ENCODE peak calls at places on chromosomes 1 and 21, in seven cellular contexts. N is H1, M is suprapubic skin, R is astrocyte of the spinal cord, V is spleen, H is lower leg skin, A is tibial nerve. Z is an unnamed sample.

GRCh38 chr1:43156026-43156425 is 16.1 kb downstream of the EBNA1BP2 start:
- DNase-seq in N (no peak), M (no peak), R (no peak), V (no peak), H (no peak), A (no peak), Z (no peak)

GRCh38 chr1:174623640-174624039 is 175.9 kb downstream of the GPR52 start:
- DNase-seq in N (no peak), M (no peak), R (no peak), V (no peak), H (no peak), A (no peak), Z (no peak)

GRCh38 chr21:25298512-25299491 is 308.5 kb downstream of the MRPL39 start:
- DNase-seq in N (no peak), M (no peak), R (peak), V (no peak), H (no peak), A (no peak), Z (no peak)

GRCh38 chr1:117886101-117886795 is 43.2 kb downstream of the GDAP2 start:
- DNase-seq in N (no peak), M (no peak), R (peak), V (no peak), H (no peak), A (no peak), Z (no peak)

GRCh38 chr1:94773931-94774422 is 46.2 kb upstream of the SLC44A3 start:
- DNase-seq in N (no peak), M (no peak), R (peak), V (no peak), H (no peak), A (no peak), Z (no peak)

GRCh38 chr1:18322353-18323032 is 158.2 kb upstream of the KLHDC7A start:
- DNase-seq in N (no peak), M (no peak), R (no peak), V (no peak), H (no peak), A (no peak), Z (no peak)

GRCh38 chr1:153058154-153058553 is 842 bp upstream of the SPRR2A start:
- DNase-seq in N (no peak), M (no peak), R (no peak), V (no peak), H (no peak), A (no peak), Z (no peak)

GRCh38 chr21:38299651-38300050 is 42.9 kb downstream of the KCNJ15 start:
- DNase-seq in N (no peak), M (no peak), R (no peak), V (no peak), H (no peak), A (no peak), Z (no peak)

GRCh38 chr1:56137829-56138505 is 441.4 kb downstream of the PLPP3 start:
- DNase-seq in N (no peak), M (no peak), R (peak), V (no peak), H (no peak), A (no peak), Z (no peak)

GRCh38 chr1:152328801-152329391 is 3.9 kb upstream of the FLG start:
- DNase-seq in N (no peak), M (no peak), R (peak), V (no peak), H (no peak), A (no peak), Z (no peak)

GRCh38 chr21:43824250-43824882 is 35.0 kb downstream of the RRP1 start:
- DNase-seq in N (no peak), M (no peak), R (peak), V (no peak), H (no peak), A (no peak), Z (no peak)

GRCh38 chr1:6438047-6438525 is 13.5 kb downstream of the ESPN start:
- DNase-seq in N (peak), M (no peak), R (no peak), V (peak), H (no peak), A (peak), Z (no peak)

GRCh38 chr1:33117440-33118085 is 36.6 kb downstream of the AZIN2 start:
- DNase-seq in N (no peak), M (no peak), R (no peak), V (no peak), H (no peak), A (no peak), Z (no peak)

GRCh38 chr1:46767649-46768282 is 31.1 kb upstream of the CYP4B1 start:
- DNase-seq in N (no peak), M (no peak), R (no peak), V (no peak), H (no peak), A (no peak), Z (no peak)

GRCh38 chr1:6243993-6244392 is at the start of gene HES3:
- DNase-seq in N (no peak), M (no peak), R (no peak), V (peak), H (no peak), A (no peak), Z (no peak)

GRCh38 chr21:34762761-34763160 is 94.0 kb downstream of the CLIC6 start:
- DNase-seq in N (no peak), M (no peak), R (peak), V (no peak), H (no peak), A (no peak), Z (no peak)

GRCh38 chr1:9721606-9722377 is 70.3 kb downstream of the PIK3CD start:
- DNase-seq in N (peak), M (no peak), R (no peak), V (peak), H (no peak), A (no peak), Z (no peak)

GRCh38 chr21:44829507-44830092 is 11.7 kb upstream of the SUMO3 start:
- DNase-seq in N (no peak), M (no peak), R (no peak), V (no peak), H (no peak), A (no peak), Z (no peak)

GRCh38 chr1:29851666-29852065 is 615.3 kb downstream of the PTPRU start:
- DNase-seq in N (no peak), M (no peak), R (no peak), V (no peak), H (no peak), A (no peak), Z (no peak)

GRCh38 chr1:55618203-55618602 is 403.0 kb upstream of the USP24 start:
- DNase-seq in N (no peak), M (no peak), R (no peak), V (no peak), H (no peak), A (peak), Z (no peak)

DNA sequence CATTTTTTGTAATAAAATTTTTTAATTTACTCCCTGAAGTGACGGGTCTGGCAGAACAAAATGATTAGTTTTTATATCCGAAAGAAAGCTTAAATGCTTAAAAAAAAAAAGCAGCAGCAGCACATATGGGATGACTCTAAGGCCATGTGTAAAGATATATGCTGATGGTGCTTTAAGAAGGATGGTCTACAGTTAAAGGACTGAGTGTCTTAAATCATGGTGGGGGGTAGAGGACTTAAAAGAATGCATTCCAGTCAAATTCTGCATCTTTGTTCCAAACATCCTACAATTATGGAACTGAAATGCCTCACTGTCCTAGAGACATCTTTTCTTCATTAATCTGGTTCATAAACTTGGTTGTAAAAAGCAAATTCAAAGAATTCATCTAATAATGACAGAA is 7.1 kb downstream of the KDM5B start:
- DNase-seq in N (no peak), M (no peak), R (no peak), V (no peak), H (no peak), A (no peak), Z (no peak)
- TF ChIP-seq CTCF in N (no peak), M (no peak), R (no peak), V (no peak), H (no peak), A (no peak), Z (no peak)

GRCh38 chr1:200707116-200707515 is 31.6 kb upstream of the CAMSAP2 start:
- DNase-seq in N (no peak), M (no peak), R (no peak), V (no peak), H (no peak), A (no peak), Z (no peak)

GRCh38 chr1:200706109-200706720 is 32.5 kb upstream of the CAMSAP2 start:
- DNase-seq in N (no peak), M (no peak), R (no peak), V (no peak), H (no peak), A (no peak), Z (no peak)

GRCh38 chr1:200708769-200709168 is 29.9 kb upstream of the CAMSAP2 start:
- DNase-seq in N (no peak), M (no peak), R (no peak), V (no peak), H (no peak), A (no peak), Z (no peak)

GRCh38 chr1:200708161-200708560 is 30.5 kb upstream of the CAMSAP2 start:
- DNase-seq in N (no peak), M (no peak), R (no peak), V (no peak), H (no peak), A (no peak), Z (no peak)

DNA sequence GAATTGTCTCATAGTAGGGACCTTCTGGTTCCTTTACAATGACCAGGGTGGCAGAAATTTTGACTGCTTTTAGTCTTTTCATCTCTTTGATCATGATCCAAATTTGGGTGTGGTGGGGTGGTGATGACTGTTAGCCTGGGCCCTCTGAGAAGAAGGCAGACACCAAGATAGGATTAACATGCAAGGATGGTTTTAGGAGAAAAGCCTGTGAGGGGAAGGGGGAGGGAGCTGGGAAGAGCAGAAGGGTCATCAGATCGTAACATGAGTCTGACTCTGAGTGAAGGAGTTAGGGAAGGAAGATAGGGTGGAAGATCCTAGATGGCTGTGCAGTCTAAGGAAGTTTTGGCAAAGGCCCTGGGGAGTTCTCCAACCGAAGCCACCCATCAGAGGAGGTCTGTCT is 28.5 kb upstream of the CAMSAP2 start:
- DNase-seq in N (no peak), M (no peak), R (no peak), V (no peak), H (no peak), A (no peak), Z (no peak)
- TF ChIP-seq CTCF in N (no peak), M (no peak), R (no peak), V (no peak), H (no peak), A (no peak), Z (no peak)

GRCh38 chr1:62337785-62338631 is 18.8 kb upstream of the KANK4 start:
- DNase-seq in N (no peak), M (no peak), R (no peak), V (peak), H (no peak), A (no peak), Z (no peak)
- TF ChIP-seq CTCF in N (no peak), M (no peak), R (no peak), V (no peak), H (no peak), A (peak), Z (peak)

GRCh38 chr1:950881-951280 is 8.2 kb downstream of the NOC2L start:
- DNase-seq in N (no peak), M (no peak), R (no peak), V (no peak), H (no peak), A (no peak), Z (no peak)

GRCh38 chr1:953524-954320 is 5.3 kb downstream of the NOC2L start:
- DNase-seq in N (no peak), M (no peak), R (no peak), V (no peak), H (no peak), A (no peak), Z (no peak)

GRCh38 chr1:951364-951763 is 7.7 kb downstream of the NOC2L start:
- DNase-seq in N (no peak), M (no peak), R (no peak), V (no peak), H (no peak), A (no peak), Z (no peak)

GRCh38 chr1:952603-953002 is 6.5 kb downstream of the NOC2L start:
- DNase-seq in N (no peak), M (no peak), R (no peak), V (no peak), H (no peak), A (no peak), Z (no peak)

DNA sequence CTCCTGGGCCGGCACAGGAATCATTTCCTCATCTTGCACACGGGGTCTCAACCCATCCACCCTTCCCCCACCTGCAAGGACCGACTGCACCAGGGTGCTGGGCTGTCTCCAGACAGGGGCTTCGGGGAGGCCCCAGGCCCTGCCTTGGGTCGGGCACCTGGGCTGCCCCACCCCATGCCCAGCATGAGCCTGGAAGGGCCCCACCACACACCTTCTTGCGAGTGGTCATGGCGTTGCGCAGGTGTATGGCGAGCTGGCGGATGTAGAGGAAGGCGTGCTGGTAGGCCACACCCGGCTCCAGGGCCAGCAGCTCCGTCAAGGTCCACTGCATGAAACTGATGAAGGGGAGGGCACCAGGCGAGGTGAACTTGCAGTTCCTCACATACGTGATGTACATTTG is 6.9 kb downstream of the NOC2L start:
- DNase-seq in N (no peak), M (no peak), R (no peak), V (no peak), H (no peak), A (no peak), Z (no peak)
- TF ChIP-seq CTCF in N (no peak), M (no peak), R (no peak), V (no peak), H (no peak), A (no peak), Z (no peak)

GRCh38 chr1:156359973-156360372 is 9.0 kb upstream of the RHBG start:
- DNase-seq in N (no peak), M (no peak), R (peak), V (peak), H (no peak), A (no peak), Z (no peak)
- TF ChIP-seq CTCF in N (peak), M (no peak), R (peak), V (no peak), H (no peak), A (no peak), Z (peak)

GRCh38 chr1:207965602-207966387 is 54.9 kb upstream of the CD34 start:
- DNase-seq in N (no peak), M (no peak), R (no peak), V (no peak), H (no peak), A (no peak), Z (peak)
- TF ChIP-seq CTCF in N (no peak), M (no peak), R (no peak), V (no peak), H (no peak), A (no peak), Z (no peak)

GRCh38 chr1:109792056-109792831 is 28.5 kb upstream of the EPS8L3 start:
- DNase-seq in N (no peak), M (peak), R (peak), V (no peak), H (no peak), A (peak), Z (peak)
- TF ChIP-seq CTCF in N (no peak), M (no peak), R (peak), V (no peak), H (no peak), A (no peak), Z (peak)

GRCh38 chr1:111030590-111030989 is 66.9 kb upstream of the LRIF1 start:
- DNase-seq in N (no peak), M (no peak), R (peak), V (no peak), H (peak), A (peak), Z (no peak)

GRCh38 chr1:111032295-111032897 is 68.7 kb upstream of the LRIF1 start:
- DNase-seq in N (no peak), M (no peak), R (peak), V (no peak), H (no peak), A (peak), Z (no peak)
- TF ChIP-seq CTCF in N (peak), M (peak), R (peak), V (peak), H (no peak), A (peak), Z (peak)

GRCh38 chr21:15820857-15821256 is 91.1 kb downstream of the USP25 start:
- DNase-seq in N (no peak), M (no peak), R (peak), V (no peak), H (no peak), A (no peak), Z (no peak)
- TF ChIP-seq CTCF in N (no peak), M (no peak), R (no peak), V (no peak), H (no peak), A (no peak), Z (no peak)